ENCODE peak calls at places on chromosomes 5 and 9, in six cellular contexts. One of them, this sample, is unnamed.

GRCh38 chr5:98638701-98639100 is 134.8 kb upstream of the RGMB start:
- DNase-seq in sciatic nerve: no peak
- DNase-seq in AG09319: peak
- DNase-seq in kidney epithelial cell: peak
- DNase-seq in A549: no peak
- DNase-seq in germinal center: no peak
- DNase-seq in this sample: peak

GRCh38 chr5:177479774-177480173 is 6.3 kb upstream of the DBN1 start:
- DNase-seq in sciatic nerve: no peak
- DNase-seq in AG09319: no peak
- DNase-seq in kidney epithelial cell: no peak
- DNase-seq in A549: no peak
- DNase-seq in germinal center: no peak
- DNase-seq in this sample: peak

GRCh38 chr5:132425009-132425937 is 55.8 kb downstream of the SLC22A5 start:
- DNase-seq in sciatic nerve: no peak
- DNase-seq in AG09319: peak
- DNase-seq in kidney epithelial cell: no peak
- DNase-seq in A549: no peak
- DNase-seq in germinal center: peak
- DNase-seq in this sample: peak

GRCh38 chr5:32942225-32942989 is 231.3 kb downstream of the NPR3 start:
- DNase-seq in sciatic nerve: no peak
- DNase-seq in AG09319: no peak
- DNase-seq in kidney epithelial cell: no peak
- DNase-seq in A549: peak
- DNase-seq in germinal center: peak
- DNase-seq in this sample: peak

GRCh38 chr5:112386716-112387115 is 32.4 kb downstream of the EPB41L4A start:
- DNase-seq in sciatic nerve: no peak
- DNase-seq in AG09319: no peak
- DNase-seq in kidney epithelial cell: no peak
- DNase-seq in A549: no peak
- DNase-seq in germinal center: no peak
- DNase-seq in this sample: no peak

GRCh38 chr5:142326480-142326938 is 1.7 kb upstream of the SPRY4 start:
- DNase-seq in sciatic nerve: no peak
- DNase-seq in AG09319: no peak
- DNase-seq in kidney epithelial cell: no peak
- DNase-seq in A549: no peak
- DNase-seq in germinal center: no peak
- DNase-seq in this sample: no peak

GRCh38 chr5:151742870-151743294 is 15.5 kb downstream of the ATOX1 start:
- DNase-seq in sciatic nerve: peak
- DNase-seq in AG09319: no peak
- DNase-seq in kidney epithelial cell: no peak
- DNase-seq in A549: peak
- DNase-seq in germinal center: no peak
- DNase-seq in this sample: peak

GRCh38 chr9:76419782-76420380 is 25.7 kb upstream of the RFK start:
- DNase-seq in sciatic nerve: no peak
- DNase-seq in AG09319: no peak
- DNase-seq in kidney epithelial cell: no peak
- DNase-seq in A549: peak
- DNase-seq in germinal center: peak
- DNase-seq in this sample: peak

GRCh38 chr5:543755-544674 is 19.8 kb upstream of the SLC9A3 start:
- DNase-seq in sciatic nerve: peak
- DNase-seq in AG09319: no peak
- DNase-seq in kidney epithelial cell: no peak
- DNase-seq in A549: no peak
- DNase-seq in germinal center: peak
- DNase-seq in this sample: no peak

GRCh38 chr9:2134391-2134790 is 119.2 kb downstream of the SMARCA2 start:
- DNase-seq in sciatic nerve: no peak
- DNase-seq in AG09319: no peak
- DNase-seq in kidney epithelial cell: no peak
- DNase-seq in A549: no peak
- DNase-seq in germinal center: no peak
- DNase-seq in this sample: no peak

GRCh38 chr5:74149395-74149794 is 491.1 kb downstream of the ENC1 start:
- DNase-seq in sciatic nerve: no peak
- DNase-seq in AG09319: peak
- DNase-seq in kidney epithelial cell: no peak
- DNase-seq in A549: peak
- DNase-seq in germinal center: no peak
- DNase-seq in this sample: peak

GRCh38 chr5:53128481-53128880 is 18.9 kb upstream of the MOCS2 start:
- DNase-seq in sciatic nerve: no peak
- DNase-seq in AG09319: no peak
- DNase-seq in kidney epithelial cell: no peak
- DNase-seq in A549: no peak
- DNase-seq in germinal center: no peak
- DNase-seq in this sample: no peak

GRCh38 chr5:129069316-129069715 is 25.2 kb upstream of the ISOC1 start:
- DNase-seq in sciatic nerve: no peak
- DNase-seq in AG09319: no peak
- DNase-seq in kidney epithelial cell: no peak
- DNase-seq in A549: no peak
- DNase-seq in germinal center: no peak
- DNase-seq in this sample: no peak

GRCh38 chr9:124475158-124475867 is 25.1 kb downstream of the ADGRD2 start:
- DNase-seq in sciatic nerve: no peak
- DNase-seq in AG09319: no peak
- DNase-seq in kidney epithelial cell: no peak
- DNase-seq in A549: no peak
- DNase-seq in germinal center: no peak
- DNase-seq in this sample: no peak

GRCh38 chr5:34416501-34417008 is 239.6 kb upstream of the RAI14 start:
- DNase-seq in sciatic nerve: no peak
- DNase-seq in AG09319: no peak
- DNase-seq in kidney epithelial cell: no peak
- DNase-seq in A549: no peak
- DNase-seq in germinal center: no peak
- DNase-seq in this sample: no peak

GRCh38 chr9:101418518-101419111 is 17.0 kb downstream of the ALDOB start:
- DNase-seq in sciatic nerve: no peak
- DNase-seq in AG09319: no peak
- DNase-seq in kidney epithelial cell: no peak
- DNase-seq in A549: no peak
- DNase-seq in germinal center: no peak
- DNase-seq in this sample: no peak

GRCh38 chr9:89436963-89437625 is 60.8 kb downstream of the SEMA4D start:
- DNase-seq in sciatic nerve: no peak
- DNase-seq in AG09319: no peak
- DNase-seq in kidney epithelial cell: no peak
- DNase-seq in A549: no peak
- DNase-seq in germinal center: peak
- DNase-seq in this sample: no peak

GRCh38 chr5:38468202-38468656 is 88.2 kb downstream of the LIFR start:
- DNase-seq in sciatic nerve: no peak
- DNase-seq in AG09319: peak
- DNase-seq in kidney epithelial cell: peak
- DNase-seq in A549: peak
- DNase-seq in germinal center: no peak
- DNase-seq in this sample: peak

GRCh38 chr5:129400395-129400983 is 59.6 kb upstream of the ADAMTS19 start:
- DNase-seq in sciatic nerve: no peak
- DNase-seq in AG09319: no peak
- DNase-seq in kidney epithelial cell: no peak
- DNase-seq in A549: no peak
- DNase-seq in germinal center: no peak
- DNase-seq in this sample: no peak